ENCODE peak calls at places on chromosomes 5 and 9, in five cellular contexts. C is adipocyte, Z is dorsolateral prefrontal cortex, O is aorta, Y is H7. H is an unnamed sample.

GRCh38 chr9:2859776-2860379 is 16.0 kb upstream of the PUM3 start:
- DNase-seq in C (peak; percentile 79), Z (peak; percentile 54), O (peak; percentile 84), Y (peak; percentile 65), H (no peak)

GRCh38 chr9:2798423-2798822 is 45.5 kb downstream of the PUM3 start:
- DNase-seq in C (no peak), Z (no peak), O (no peak), Y (no peak), H (no peak)

GRCh38 chr9:128786681-128787582 is at the start of gene TBC1D13:
- DNase-seq in C (peak; percentile 95), Z (peak; percentile 93), O (peak; percentile 98), Y (peak; percentile 99), H (peak; percentile 93)

GRCh38 chr5:119743927-119744326 is 114.6 kb downstream of the FAM170A start:
- DNase-seq in C (peak; percentile 26), Z (no peak), O (no peak), Y (peak; percentile 57), H (no peak)

GRCh38 chr5:143431789-143432188 is 28.3 kb upstream of the NR3C1 start:
- DNase-seq in C (no peak), Z (no peak), O (no peak), Y (no peak), H (no peak)

GRCh38 chr5:88680253-88681132 is 202.5 kb downstream of the MEF2C start:
- DNase-seq in C (peak; percentile 80), Z (peak; percentile 92), O (peak; percentile 93), Y (peak; percentile 96), H (no peak)

GRCh38 chr9:33135086-33135958 is 31.8 kb downstream of the B4GALT1 start:
- DNase-seq in C (no peak), Z (no peak), O (no peak), Y (peak; percentile 14), H (peak; percentile 71)

GRCh38 chr5:152092580-152092979 is 167.9 kb upstream of the GLRA1 start:
- DNase-seq in C (peak; percentile 0), Z (no peak), O (no peak), Y (no peak), H (no peak)

GRCh38 chr5:95284512-95285405 is at the start of gene MCTP1:
- DNase-seq in C (peak; percentile 37), Z (peak; percentile 69), O (peak; percentile 78), Y (peak; percentile 77), H (no peak)

GRCh38 chr5:116573617-116574431 is 799 bp downstream of the SEMA6A start:
- DNase-seq in C (peak; percentile 35), Z (peak; percentile 25), O (peak; percentile 80), Y (peak; percentile 70), H (no peak)

GRCh38 chr9:94779693-94780290 is 53.3 kb downstream of the AOPEP start:
- DNase-seq in C (no peak), Z (no peak), O (no peak), Y (no peak), H (no peak)

GRCh38 chr5:155923784-155924183 is 403.2 kb upstream of the SGCD start:
- DNase-seq in C (no peak), Z (no peak), O (no peak), Y (no peak), H (no peak)

GRCh38 chr5:130520211-130520610 is 615.9 kb downstream of the CHSY3 start:
- DNase-seq in C (peak; percentile 40), Z (no peak), O (no peak), Y (no peak), H (no peak)

GRCh38 chr5:129445379-129445778 is 14.7 kb upstream of the ADAMTS19 start:
- DNase-seq in C (peak; percentile 15), Z (no peak), O (no peak), Y (no peak), H (no peak)

GRCh38 chr9:111926421-111926875 is 29.8 kb downstream of the UGCG start:
- DNase-seq in C (peak; percentile 37), Z (no peak), O (no peak), Y (no peak), H (no peak)

GRCh38 chr9:2559212-2560152 is 62.1 kb upstream of the VLDLR start:
- DNase-seq in C (peak; percentile 91), Z (no peak), O (peak; percentile 81), Y (no peak), H (peak; percentile 83)

GRCh38 chr5:177500685-177501522 is 3.5 kb upstream of the PDLIM7 start:
- DNase-seq in C (peak; percentile 96), Z (peak; percentile 91), O (peak; percentile 99), Y (peak; percentile 97), H (peak; percentile 91)

GRCh38 chr5:159851053-159851452 is 65.2 kb upstream of the ADRA1B start:
- DNase-seq in C (no peak), Z (no peak), O (no peak), Y (no peak), H (no peak)

GRCh38 chr9:127395491-127396252 is 1.3 kb upstream of the SLC2A8 start:
- DNase-seq in C (no peak), Z (no peak), O (no peak), Y (peak; percentile 25), H (no peak)

GRCh38 chr5:153153086-153153485 is 337.4 kb upstream of the GRIA1 start:
- DNase-seq in C (no peak), Z (no peak), O (no peak), Y (no peak), H (no peak)

GRCh38 chr9:93097496-93098205 is 1.6 kb downstream of the CARD19 start:
- DNase-seq in C (peak; percentile 28), Z (no peak), O (peak; percentile 77), Y (no peak), H (peak; percentile 83)

GRCh38 chr5:172224996-172225395 is 31.0 kb downstream of the EFCAB9 start:
- DNase-seq in C (no peak), Z (peak; percentile 83), O (no peak), Y (no peak), H (no peak)

DNA sequence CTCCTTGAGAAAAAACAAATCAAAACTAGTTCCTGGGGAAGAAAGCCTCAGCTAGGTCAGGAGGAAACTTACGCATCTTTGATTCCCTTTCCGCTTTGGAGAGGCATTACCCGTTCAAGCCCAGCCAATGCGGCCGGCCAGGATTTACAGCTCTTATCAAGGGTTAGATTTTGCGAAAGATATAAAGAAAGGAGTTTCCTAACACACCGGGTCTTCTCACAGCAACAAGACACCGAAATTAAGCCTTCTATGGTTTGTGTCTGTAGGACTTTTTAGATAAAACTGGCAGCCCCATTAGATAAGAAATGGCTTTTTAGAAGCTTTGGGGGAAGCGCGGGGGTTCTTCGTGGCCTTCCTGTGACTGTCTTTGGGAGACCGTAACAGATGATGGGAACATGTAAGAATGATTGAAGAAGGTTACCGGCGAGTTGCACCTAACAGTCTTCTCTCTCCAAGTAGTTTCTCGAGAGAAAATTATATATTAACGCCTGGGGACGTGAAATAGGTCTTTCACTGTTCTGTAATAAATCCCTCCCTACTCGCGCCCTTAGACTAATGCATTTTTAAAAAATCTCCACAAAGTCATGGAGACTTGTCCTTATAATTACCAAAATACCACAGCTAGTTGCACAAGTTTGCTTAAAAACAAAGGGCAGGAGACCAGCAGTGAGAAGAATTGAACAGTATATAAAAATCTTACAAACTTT is 1.3 kb upstream of the ISL1 start:
- DNase-seq in C (no peak), Z (no peak), O (no peak), Y (no peak), H (no peak)
- H3K4me3 ChIP-seq in C (peak overlapping the region; percentile 80), Z (peak overlapping the region; percentile 57), O (no peak overlapping the region), Y (no peak overlapping the region), H (peak overlapping the region; percentile 69)

GRCh38 chr5:80653497-80653896 is 955 bp upstream of the MSH3 start:
- DNase-seq in C (no peak), Z (no peak), O (no peak), Y (no peak), H (no peak)
- H3K4me3 ChIP-seq in C (peak overlapping the region; percentile 92), Z (peak overlapping the region; percentile 92), O (no peak overlapping the region), Y (peak overlapping the region; percentile 97), H (no peak overlapping the region)

GRCh38 chr5:90855296-90855990 is 296.8 kb downstream of the ADGRV1 start:
- DNase-seq in C (no peak), Z (no peak), O (no peak), Y (no peak), H (no peak)

GRCh38 chr5:90844931-90845330 is 286.3 kb downstream of the ADGRV1 start:
- DNase-seq in C (no peak), Z (peak; percentile 22), O (no peak), Y (no peak), H (no peak)

GRCh38 chr5:90853759-90854515 is 295.3 kb downstream of the ADGRV1 start:
- DNase-seq in C (no peak), Z (no peak), O (no peak), Y (no peak), H (no peak)

GRCh38 chr5:90849939-90850338 is 291.3 kb downstream of the ADGRV1 start:
- DNase-seq in C (no peak), Z (no peak), O (no peak), Y (no peak), H (no peak)
- H3K4me3 ChIP-seq in C (no peak overlapping the region), Z (no peak overlapping the region), O (no peak overlapping the region), Y (no peak overlapping the region), H (no peak overlapping the region)

GRCh38 chr9:131238402-131239021 is 37.8 kb downstream of the FAM78A start:
- DNase-seq in C (peak; percentile 13), Z (peak; percentile 42), O (no peak), Y (peak; percentile 68), H (no peak)

GRCh38 chr9:131236761-131237160 is 39.5 kb downstream of the FAM78A start:
- DNase-seq in C (no peak), Z (no peak), O (no peak), Y (no peak), H (no peak)

GRCh38 chr9:131236161-131236560 is 40.1 kb downstream of the FAM78A start:
- DNase-seq in C (no peak), Z (no peak), O (no peak), Y (no peak), H (no peak)

GRCh38 chr9:131237931-131238401 is 38.3 kb downstream of the FAM78A start:
- DNase-seq in C (peak; percentile 78), Z (peak; percentile 46), O (peak; percentile 89), Y (peak; percentile 84), H (no peak)

DNA sequence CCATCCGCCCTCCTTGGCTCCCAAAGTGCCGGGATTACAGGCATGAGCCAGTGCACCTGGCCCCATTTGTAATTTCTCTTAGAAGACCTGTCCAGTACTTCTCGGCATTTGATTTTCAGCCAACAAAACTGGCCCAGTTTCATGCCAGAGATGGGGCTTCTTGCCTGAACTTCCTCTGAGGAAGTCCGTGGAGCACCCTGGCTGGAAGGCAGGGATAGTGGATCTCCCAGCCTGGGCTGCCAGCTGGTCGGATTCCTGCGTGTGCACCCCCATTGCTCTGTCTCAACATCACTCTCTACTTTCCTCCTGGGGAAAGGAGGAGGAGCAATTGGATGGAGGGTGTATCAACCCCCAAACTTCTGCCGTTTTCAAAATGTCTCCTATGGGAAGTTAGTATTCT is 39.0 kb downstream of the FAM78A start:
- DNase-seq in C (no peak), Z (no peak), O (no peak), Y (no peak), H (no peak)
- H3K4me3 ChIP-seq in C (no peak overlapping the region), Z (no peak overlapping the region), O (no peak overlapping the region), Y (no peak overlapping the region), H (no peak overlapping the region)

GRCh38 chr5:132488590-132488989 is 2.0 kb downstream of the IRF1 start:
- DNase-seq in C (no peak), Z (no peak), O (no peak), Y (no peak), H (no peak)
- H3K4me3 ChIP-seq in C (peak overlapping the region; percentile 93), Z (peak overlapping the region; percentile 87), O (no peak overlapping the region), Y (no peak overlapping the region), H (peak overlapping the region; percentile 77)

H was measured in coronary artery.